ENCODE peak calls at places on chromosomes 1 and 21, in six cellular contexts. L, K, Q, E, X and G are unnamed samples.

GRCh38 chr1:185244015-185244747 is 72.9 kb downstream of the IVNS1ABP start:
- DNase-seq in E (no peak), K (no peak), X (no peak), L (peak; percentile 82), Q (no peak), G (no peak)

GRCh38 chr21:38420140-38420539 is 78.1 kb downstream of the ERG start:
- DNase-seq in Q (no peak), X (no peak), K (no peak), L (no peak), E (no peak), G (no peak)

GRCh38 chr21:37380349-37381323 is 14.1 kb downstream of the DYRK1A start:
- DNase-seq in X (no peak), L (no peak), K (no peak), Q (peak; percentile 21), E (no peak), G (peak; percentile 27)

GRCh38 chr1:67463298-67463960 is 33.2 kb upstream of the SERBP1 start:
- DNase-seq in Q (peak; percentile 73), E (no peak), K (no peak), X (no peak), L (no peak), G (no peak)

GRCh38 chr1:41341365-41341683 is 19.9 kb upstream of the FOXO6 start:
- DNase-seq in X (no peak), L (peak; percentile 10), K (no peak), Q (peak; percentile 2), E (no peak), G (no peak)

GRCh38 chr1:160879056-160879455 is 5.9 kb downstream of the ITLN1 start:
- DNase-seq in L (no peak), E (no peak), K (no peak), X (no peak), Q (no peak), G (no peak)

GRCh38 chr1:36653850-36654249 is 171.1 kb upstream of the CSF3R start:
- DNase-seq in K (no peak), X (no peak), E (peak; percentile 37), Q (no peak), L (no peak), G (no peak)

GRCh38 chr21:36310016-36310415 is 10.0 kb upstream of the MORC3 start:
- DNase-seq in L (peak; percentile 75), K (peak; percentile 61), X (no peak), Q (no peak), E (no peak), G (no peak)

GRCh38 chr1:201596101-201596868 is 57.4 kb downstream of the NAV1 start:
- DNase-seq in K (no peak), E (no peak), Q (no peak), L (peak; percentile 14), X (no peak), G (no peak)

GRCh38 chr21:38766987-38767722 is 38.6 kb upstream of the ETS2 start:
- DNase-seq in E (no peak), Q (no peak), L (peak; percentile 83), X (peak; percentile 52), K (peak; percentile 80), G (peak; percentile 26)